ENCODE peak calls at places on chromosome 22, in ten cellular contexts. One of them, this sample, is unnamed.

GRCh38 chr22:31155425-31155824 is 4.6 kb upstream of the RNF185 start:
- DNase-seq in stomach: no peak
- DNase-seq in sigmoid colon: no peak
- DNase-seq in neural progenitor cell: no peak
- DNase-seq in GM12878: no peak
- DNase-seq in K562: no peak
- DNase-seq in tibial nerve: no peak
- DNase-seq in body of pancreas: no peak
- DNase-seq in SJSA1: no peak
- DNase-seq in neuronal stem cell: no peak
- DNase-seq in this sample: peak; percentile 21

GRCh38 chr22:31098633-31099110 is 8.7 kb downstream of the SELENOM start:
- DNase-seq in K562: peak; percentile 88
- DNase-seq in GM12878: no peak
- DNase-seq in body of pancreas: no peak
- DNase-seq in neuronal stem cell: no peak
- DNase-seq in stomach: peak; percentile 54
- DNase-seq in SJSA1: no peak
- DNase-seq in neural progenitor cell: peak; percentile 69
- DNase-seq in sigmoid colon: peak; percentile 92
- DNase-seq in tibial nerve: peak; percentile 74
- DNase-seq in this sample: no peak

GRCh38 chr22:24284747-24285203 is 14.1 kb downstream of the SPECC1L start:
- DNase-seq in tibial nerve: no peak
- DNase-seq in K562: peak; percentile 15
- DNase-seq in SJSA1: no peak
- DNase-seq in stomach: no peak
- DNase-seq in body of pancreas: no peak
- DNase-seq in neuronal stem cell: no peak
- DNase-seq in GM12878: no peak
- DNase-seq in sigmoid colon: no peak
- DNase-seq in neural progenitor cell: no peak
- DNase-seq in this sample: no peak

GRCh38 chr22:44898236-44898635 is 111.6 kb downstream of the PHF21B start:
- DNase-seq in K562: no peak
- DNase-seq in sigmoid colon: no peak
- DNase-seq in stomach: peak; percentile 15
- DNase-seq in neural progenitor cell: no peak
- DNase-seq in SJSA1: peak; percentile 35
- DNase-seq in body of pancreas: no peak
- DNase-seq in GM12878: no peak
- DNase-seq in tibial nerve: no peak
- DNase-seq in neuronal stem cell: no peak
- DNase-seq in this sample: no peak

GRCh38 chr22:41840216-41840615 is 7.3 kb downstream of the SREBF2 start:
- DNase-seq in body of pancreas: no peak
- DNase-seq in K562: no peak
- DNase-seq in neuronal stem cell: no peak
- DNase-seq in SJSA1: no peak
- DNase-seq in GM12878: no peak
- DNase-seq in tibial nerve: no peak
- DNase-seq in stomach: no peak
- DNase-seq in neural progenitor cell: no peak
- DNase-seq in sigmoid colon: no peak
- DNase-seq in this sample: no peak

GRCh38 chr22:40425082-40425481 is 54.7 kb downstream of the SGSM3 start:
- DNase-seq in sigmoid colon: peak; percentile 41
- DNase-seq in K562: no peak
- DNase-seq in stomach: no peak
- DNase-seq in neuronal stem cell: no peak
- DNase-seq in GM12878: no peak
- DNase-seq in body of pancreas: no peak
- DNase-seq in tibial nerve: no peak
- DNase-seq in SJSA1: no peak
- DNase-seq in neural progenitor cell: no peak
- DNase-seq in this sample: no peak

GRCh38 chr22:39300198-39300830 is 19.1 kb downstream of the RPL3 start:
- DNase-seq in body of pancreas: peak; percentile 75
- DNase-seq in neural progenitor cell: no peak
- DNase-seq in SJSA1: no peak
- DNase-seq in GM12878: no peak
- DNase-seq in stomach: no peak
- DNase-seq in tibial nerve: peak; percentile 57
- DNase-seq in K562: no peak
- DNase-seq in sigmoid colon: no peak
- DNase-seq in neuronal stem cell: no peak
- DNase-seq in this sample: no peak

GRCh38 chr22:38731703-38732161 is 24.1 kb downstream of the SUN2 start:
- DNase-seq in sigmoid colon: no peak
- DNase-seq in tibial nerve: no peak
- DNase-seq in GM12878: no peak
- DNase-seq in body of pancreas: no peak
- DNase-seq in neuronal stem cell: no peak
- DNase-seq in K562: no peak
- DNase-seq in neural progenitor cell: no peak
- DNase-seq in SJSA1: peak; percentile 41
- DNase-seq in stomach: no peak
- DNase-seq in this sample: no peak

GRCh38 chr22:32324505-32325415 is 32.9 kb upstream of the RFPL3 start:
- DNase-seq in neural progenitor cell: no peak
- DNase-seq in tibial nerve: no peak
- DNase-seq in SJSA1: peak; percentile 42
- DNase-seq in body of pancreas: no peak
- DNase-seq in sigmoid colon: no peak
- DNase-seq in GM12878: no peak
- DNase-seq in neuronal stem cell: no peak
- DNase-seq in K562: no peak
- DNase-seq in stomach: peak; percentile 21
- DNase-seq in this sample: no peak

GRCh38 chr22:41123151-41123550 is 30.8 kb downstream of the EP300 start:
- DNase-seq in neuronal stem cell: no peak
- DNase-seq in SJSA1: no peak
- DNase-seq in neural progenitor cell: no peak
- DNase-seq in K562: no peak
- DNase-seq in body of pancreas: no peak
- DNase-seq in tibial nerve: no peak
- DNase-seq in sigmoid colon: no peak
- DNase-seq in stomach: no peak
- DNase-seq in GM12878: no peak
- DNase-seq in this sample: no peak

GRCh38 chr22:16829985-16830384 is 4.8 kb upstream of the XKR3 start:
- DNase-seq in neuronal stem cell: no peak
- DNase-seq in tibial nerve: no peak
- DNase-seq in GM12878: no peak
- DNase-seq in SJSA1: no peak
- DNase-seq in stomach: no peak
- DNase-seq in K562: no peak
- DNase-seq in neural progenitor cell: no peak
- DNase-seq in sigmoid colon: no peak
- DNase-seq in body of pancreas: no peak
- DNase-seq in this sample: no peak

GRCh38 chr22:32964411-32965057 is 93.6 kb downstream of the SYN3 start:
- DNase-seq in neural progenitor cell: no peak
- DNase-seq in body of pancreas: no peak
- DNase-seq in SJSA1: no peak
- DNase-seq in GM12878: no peak
- DNase-seq in K562: no peak
- DNase-seq in stomach: no peak
- DNase-seq in neuronal stem cell: no peak
- DNase-seq in tibial nerve: no peak
- DNase-seq in sigmoid colon: no peak
- DNase-seq in this sample: no peak

GRCh38 chr22:39384750-39385480 is 14.7 kb upstream of the TAB1 start:
- DNase-seq in GM12878: no peak
- DNase-seq in neuronal stem cell: peak; percentile 35
- DNase-seq in body of pancreas: no peak
- DNase-seq in K562: peak; percentile 26
- DNase-seq in tibial nerve: no peak
- DNase-seq in sigmoid colon: no peak
- DNase-seq in stomach: no peak
- DNase-seq in neural progenitor cell: peak; percentile 71
- DNase-seq in SJSA1: peak; percentile 62
- DNase-seq in this sample: no peak

GRCh38 chr22:42169055-42169469 is 38.5 kb upstream of the CYP2D6 start:
- DNase-seq in sigmoid colon: peak; percentile 78
- DNase-seq in K562: peak; percentile 80
- DNase-seq in stomach: peak; percentile 67
- DNase-seq in neural progenitor cell: peak; percentile 89
- DNase-seq in tibial nerve: peak; percentile 81
- DNase-seq in body of pancreas: peak; percentile 75
- DNase-seq in SJSA1: peak; percentile 69
- DNase-seq in GM12878: peak; percentile 51
- DNase-seq in neuronal stem cell: peak; percentile 75
- DNase-seq in this sample: peak; percentile 37

GRCh38 chr22:49533886-49534285 is 293.8 kb downstream of the BRD1 start:
- DNase-seq in GM12878: no peak
- DNase-seq in tibial nerve: no peak
- DNase-seq in neural progenitor cell: no peak
- DNase-seq in K562: no peak
- DNase-seq in body of pancreas: no peak
- DNase-seq in neuronal stem cell: no peak
- DNase-seq in SJSA1: no peak
- DNase-seq in stomach: no peak
- DNase-seq in sigmoid colon: peak; percentile 25
- DNase-seq in this sample: no peak

GRCh38 chr22:49535527-49536125 is 292.0 kb downstream of the BRD1 start:
- DNase-seq in body of pancreas: no peak
- DNase-seq in tibial nerve: no peak
- DNase-seq in sigmoid colon: peak; percentile 50
- DNase-seq in stomach: no peak
- DNase-seq in K562: no peak
- DNase-seq in neuronal stem cell: no peak
- DNase-seq in SJSA1: no peak
- DNase-seq in GM12878: no peak
- DNase-seq in neural progenitor cell: no peak
- DNase-seq in this sample: no peak

GRCh38 chr22:49532831-49533802 is 294.6 kb downstream of the BRD1 start:
- DNase-seq in neuronal stem cell: no peak
- DNase-seq in neural progenitor cell: no peak
- DNase-seq in stomach: no peak
- DNase-seq in K562: no peak
- DNase-seq in sigmoid colon: peak; percentile 44
- DNase-seq in body of pancreas: no peak
- DNase-seq in tibial nerve: no peak
- DNase-seq in SJSA1: no peak
- DNase-seq in GM12878: no peak
- DNase-seq in this sample: no peak

GRCh38 chr22:49536571-49537131 is 291.0 kb downstream of the BRD1 start:
- DNase-seq in sigmoid colon: peak; percentile 57
- DNase-seq in GM12878: no peak
- DNase-seq in neural progenitor cell: peak; percentile 53
- DNase-seq in stomach: no peak
- DNase-seq in SJSA1: no peak
- DNase-seq in tibial nerve: no peak
- DNase-seq in body of pancreas: no peak
- DNase-seq in K562: no peak
- DNase-seq in neuronal stem cell: no peak
- DNase-seq in this sample: no peak

GRCh38 chr22:49535126-49535525 is 292.5 kb downstream of the BRD1 start:
- DNase-seq in neuronal stem cell: no peak
- DNase-seq in SJSA1: no peak
- DNase-seq in body of pancreas: no peak
- DNase-seq in GM12878: no peak
- DNase-seq in stomach: no peak
- DNase-seq in K562: no peak
- DNase-seq in tibial nerve: no peak
- DNase-seq in sigmoid colon: peak; percentile 24
- DNase-seq in neural progenitor cell: no peak
- DNase-seq in this sample: no peak
- H3K9me3 ChIP-seq in neuronal stem cell: no peaks in the 10 kb centered on the region
- H3K9me3 ChIP-seq in SJSA1: peaks cover 8% of the 10 kb centered on the region
- H3K9me3 ChIP-seq in body of pancreas: no peaks in the 10 kb centered on the region
- H3K9me3 ChIP-seq in GM12878: no peaks in the 10 kb centered on the region
- H3K9me3 ChIP-seq in stomach: no peaks in the 10 kb centered on the region
- H3K9me3 ChIP-seq in K562: no peaks in the 10 kb centered on the region
- H3K9me3 ChIP-seq in tibial nerve: no peaks in the 10 kb centered on the region
- H3K9me3 ChIP-seq in sigmoid colon: no peaks in the 10 kb centered on the region
- H3K9me3 ChIP-seq in neural progenitor cell: no peaks in the 10 kb centered on the region
- H3K9me3 ChIP-seq in this sample: peaks cover 77% of the 10 kb centered on the region

GRCh38 chr22:26476705-26477340 is 6.8 kb downstream of the HPS4 start:
- DNase-seq in SJSA1: peak; percentile 66
- DNase-seq in GM12878: no peak
- DNase-seq in K562: no peak
- DNase-seq in sigmoid colon: no peak
- DNase-seq in tibial nerve: no peak
- DNase-seq in body of pancreas: no peak
- DNase-seq in neural progenitor cell: no peak
- DNase-seq in stomach: no peak
- DNase-seq in neuronal stem cell: no peak
- DNase-seq in this sample: peak; percentile 16
- H3K9me3 ChIP-seq in SJSA1: no peaks in the 10 kb centered on the region
- H3K9me3 ChIP-seq in GM12878: no peaks in the 10 kb centered on the region
- H3K9me3 ChIP-seq in K562: no peaks in the 10 kb centered on the region
- H3K9me3 ChIP-seq in sigmoid colon: no peaks in the 10 kb centered on the region
- H3K9me3 ChIP-seq in tibial nerve: no peaks in the 10 kb centered on the region
- H3K9me3 ChIP-seq in body of pancreas: no peaks in the 10 kb centered on the region
- H3K9me3 ChIP-seq in neural progenitor cell: no peaks in the 10 kb centered on the region
- H3K9me3 ChIP-seq in stomach: no peaks in the 10 kb centered on the region
- H3K9me3 ChIP-seq in neuronal stem cell: no peaks in the 10 kb centered on the region
- H3K9me3 ChIP-seq in this sample: no peaks in the 10 kb centered on the region

DNA sequence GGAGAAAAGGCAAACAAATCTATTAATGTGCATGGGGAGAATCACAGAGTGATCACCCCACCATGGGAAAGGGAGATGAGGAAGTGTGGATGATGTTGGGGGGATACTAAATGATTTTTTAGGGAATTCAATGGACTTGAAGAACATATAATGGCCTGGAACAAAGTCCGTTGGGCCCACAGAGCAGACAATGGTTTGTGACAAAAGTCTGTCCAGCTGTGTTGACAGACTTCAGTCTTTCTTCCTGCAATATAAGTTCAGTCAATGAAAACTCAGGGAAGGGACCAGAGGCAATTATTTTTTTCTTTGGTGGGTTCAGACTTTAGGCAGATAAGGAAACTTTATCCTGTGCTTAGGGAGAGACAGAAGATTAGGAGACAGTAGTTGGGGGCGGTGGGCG is 18.0 kb upstream of the HORMAD2 start:
- DNase-seq in GM12878: no peak
- DNase-seq in K562: no peak
- DNase-seq in stomach: no peak
- DNase-seq in tibial nerve: no peak
- DNase-seq in body of pancreas: no peak
- DNase-seq in SJSA1: no peak
- DNase-seq in neural progenitor cell: no peak
- DNase-seq in neuronal stem cell: no peak
- DNase-seq in sigmoid colon: no peak
- DNase-seq in this sample: no peak
- H3K9me3 ChIP-seq in GM12878: peaks cover under 1% of the 10 kb centered on the region
- H3K9me3 ChIP-seq in K562: no peaks in the 10 kb centered on the region
- H3K9me3 ChIP-seq in stomach: peaks cover 33% of the 10 kb centered on the region
- H3K9me3 ChIP-seq in tibial nerve: no peaks in the 10 kb centered on the region
- H3K9me3 ChIP-seq in body of pancreas: no peaks in the 10 kb centered on the region
- H3K9me3 ChIP-seq in SJSA1: no peaks in the 10 kb centered on the region
- H3K9me3 ChIP-seq in neural progenitor cell: peaks cover 9% of the 10 kb centered on the region
- H3K9me3 ChIP-seq in neuronal stem cell: peaks cover 9% of the 10 kb centered on the region
- H3K9me3 ChIP-seq in sigmoid colon: peaks cover 1% of the 10 kb centered on the region
- H3K9me3 ChIP-seq in this sample: peaks cover 8% of the 10 kb centered on the region

DNA sequence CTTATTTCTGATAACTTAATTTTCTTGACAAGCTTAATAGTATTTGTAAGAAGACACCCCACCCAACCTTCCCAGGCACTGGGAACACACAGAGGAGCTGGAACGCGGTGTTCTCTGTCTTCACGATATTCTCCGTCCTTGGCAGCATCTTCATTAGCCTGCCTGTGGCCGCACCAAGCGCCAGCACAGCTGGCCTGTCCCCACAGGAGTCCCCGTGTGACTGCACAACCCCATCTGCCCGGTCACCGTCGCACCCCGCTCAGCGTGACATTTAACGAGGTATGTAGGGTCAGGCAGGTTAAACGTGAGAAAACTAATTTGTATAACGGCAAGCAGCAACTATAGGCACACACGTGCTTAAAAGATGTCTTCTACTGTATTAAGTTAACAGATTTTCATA is 293.3 kb downstream of the BRD1 start:
- DNase-seq in stomach: no peak
- DNase-seq in K562: no peak
- DNase-seq in sigmoid colon: no peak
- DNase-seq in GM12878: no peak
- DNase-seq in neuronal stem cell: no peak
- DNase-seq in neural progenitor cell: peak; percentile 14
- DNase-seq in SJSA1: no peak
- DNase-seq in body of pancreas: no peak
- DNase-seq in tibial nerve: no peak
- DNase-seq in this sample: no peak
- H3K9me3 ChIP-seq in stomach: no peaks in the 10 kb centered on the region
- H3K9me3 ChIP-seq in K562: no peaks in the 10 kb centered on the region
- H3K9me3 ChIP-seq in sigmoid colon: no peaks in the 10 kb centered on the region
- H3K9me3 ChIP-seq in GM12878: no peaks in the 10 kb centered on the region
- H3K9me3 ChIP-seq in neuronal stem cell: no peaks in the 10 kb centered on the region
- H3K9me3 ChIP-seq in neural progenitor cell: no peaks in the 10 kb centered on the region
- H3K9me3 ChIP-seq in SJSA1: peaks cover 8% of the 10 kb centered on the region
- H3K9me3 ChIP-seq in body of pancreas: no peaks in the 10 kb centered on the region
- H3K9me3 ChIP-seq in tibial nerve: no peaks in the 10 kb centered on the region
- H3K9me3 ChIP-seq in this sample: peaks cover 82% of the 10 kb centered on the region